ENCODE peak calls at places on chromosomes 12 and 14, in six cellular contexts. O is uterus, K is aorta, C is lower lobe of right lung, J is right atrium auricular region, N is ovary. E is an unnamed sample.

GRCh38 chr14:28901631-28902030 is 135.0 kb downstream of the FOXG1 start:
- DNase-seq in O (no peak), K (no peak), C (no peak), J (no peak), N (no peak), E (no peak)

GRCh38 chr12:6570264-6570887 is 2.3 kb upstream of the NOP2 start:
- DNase-seq in O (no peak), K (peak; percentile 81), C (peak; percentile 61), J (no peak), N (peak; percentile 47), E (peak; percentile 72)

GRCh38 chr14:104085032-104085888 is at the start of gene ASPG:
- DNase-seq in O (peak; percentile 61), K (peak; percentile 79), C (peak; percentile 56), J (no peak), N (peak; percentile 83), E (no peak)

GRCh38 chr14:64878775-64879634 is 702 bp downstream of the SPTB start:
- DNase-seq in O (no peak), K (peak; percentile 72), C (no peak), J (no peak), N (no peak), E (peak; percentile 1)

GRCh38 chr14:55697358-55697985 is 117.5 kb downstream of the KTN1 start:
- DNase-seq in O (no peak), K (no peak), C (no peak), J (no peak), N (no peak), E (no peak)

GRCh38 chr12:115898670-115899069 is 378.8 kb downstream of the MED13L start:
- DNase-seq in O (no peak), K (no peak), C (no peak), J (no peak), N (no peak), E (no peak)

GRCh38 chr12:14416658-14417057 is 51.2 kb downstream of the ATF7IP start:
- DNase-seq in O (no peak), K (no peak), C (no peak), J (no peak), N (no peak), E (peak; percentile 33)

GRCh38 chr14:94144765-94145164 is 15.4 kb upstream of the IFI27L2 start:
- DNase-seq in O (no peak), K (no peak), C (peak; percentile 57), J (peak; percentile 48), N (no peak), E (no peak)

GRCh38 chr12:25689996-25690501 is 137.0 kb upstream of the LMNTD1 start:
- DNase-seq in O (no peak), K (no peak), C (peak; percentile 50), J (no peak), N (no peak), E (no peak)

GRCh38 chr12:10405294-10405693 is 4.3 kb downstream of the KLRC4 start:
- DNase-seq in O (no peak), K (no peak), C (no peak), J (no peak), N (no peak), E (no peak)

GRCh38 chr12:6556857-6557256 is 1.0 kb upstream of the IFFO1 start:
- DNase-seq in O (no peak), K (no peak), C (no peak), J (no peak), N (no peak), E (no peak)

GRCh38 chr12:124567035-124567672 is at the start of gene NCOR2:
- DNase-seq in O (peak; percentile 58), K (no peak), C (no peak), J (no peak), N (peak; percentile 53), E (no peak)

GRCh38 chr14:49971156-49972141 is 78.6 kb downstream of the ARF6 start:
- DNase-seq in O (no peak), K (no peak), C (no peak), J (no peak), N (no peak), E (no peak)

GRCh38 chr12:27957366-27957765 is 15.2 kb downstream of the PTHLH start:
- DNase-seq in O (no peak), K (no peak), C (no peak), J (no peak), N (no peak), E (no peak)

GRCh38 chr12:71455028-71455737 is 15.6 kb downstream of the LGR5 start:
- DNase-seq in O (no peak), K (no peak), C (no peak), J (no peak), N (no peak), E (no peak)

GRCh38 chr12:108386704-108387360 is 47.7 kb upstream of the CMKLR1 start:
- DNase-seq in O (peak; percentile 66), K (no peak), C (no peak), J (no peak), N (no peak), E (no peak)

GRCh38 chr12:64452559-64453329 is 824 bp downstream of the TBK1 start:
- DNase-seq in O (no peak), K (no peak), C (no peak), J (no peak), N (no peak), E (peak; percentile 71)

GRCh38 chr14:64117671-64118402 is 176.3 kb downstream of the ESR2 start:
- DNase-seq in O (no peak), K (peak; percentile 92), C (no peak), J (peak; percentile 73), N (no peak), E (no peak)

GRCh38 chr14:99936738-99937474 is 128.3 kb upstream of the EVL start:
- DNase-seq in O (no peak), K (no peak), C (no peak), J (no peak), N (no peak), E (no peak)

GRCh38 chr12:78086553-78087362 is 256.1 kb downstream of the NAV3 start:
- DNase-seq in O (no peak), K (no peak), C (no peak), J (no peak), N (no peak), E (no peak)

GRCh38 chr12:122111070-122111750 is 32.7 kb downstream of the MLXIP start:
- DNase-seq in O (no peak), K (no peak), C (no peak), J (no peak), N (no peak), E (no peak)

GRCh38 chr12:32901553-32901952 is 5.0 kb upstream of the PKP2 start:
- DNase-seq in O (no peak), K (no peak), C (no peak), J (no peak), N (no peak), E (peak; percentile 68)

GRCh38 chr12:3101309-3102022 is 24.3 kb downstream of the TSPAN9 start:
- DNase-seq in O (peak; percentile 61), K (no peak), C (no peak), J (no peak), N (no peak), E (no peak)

GRCh38 chr14:32900602-32901001 is 38.1 kb upstream of the NPAS3 start:
- DNase-seq in O (no peak), K (no peak), C (no peak), J (no peak), N (no peak), E (no peak)
- H3K4me1 ChIP-seq in O (no peaks in the 10 kb centered on the region), K (no peaks in the 10 kb centered on the region), C (no peaks in the 10 kb centered on the region), J (peaks cover 5% of the 10 kb centered on the region), N (peaks cover 2% of the 10 kb centered on the region), E (no peaks in the 10 kb centered on the region)

DNA sequence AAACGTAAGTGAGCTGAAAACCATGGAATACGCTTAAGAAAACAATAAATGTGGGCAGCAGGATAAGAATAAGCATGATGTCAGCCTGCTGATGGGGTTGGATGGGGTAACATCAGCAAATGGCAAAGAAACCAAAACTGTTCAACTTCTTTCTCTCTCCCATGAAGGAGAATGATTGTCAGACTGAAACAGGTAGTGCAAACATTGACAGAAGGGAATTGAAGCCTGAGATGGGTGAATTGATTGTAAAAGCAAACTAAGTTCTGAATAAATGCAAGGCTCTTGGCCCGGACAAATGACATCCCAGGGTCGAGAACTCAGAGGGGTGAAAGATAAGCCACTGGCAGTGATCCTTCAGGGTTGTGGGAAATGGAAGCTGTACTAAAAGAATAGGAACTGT is 182.6 kb downstream of the ETV6 start:
- DNase-seq in O (no peak), K (no peak), C (no peak), J (no peak), N (no peak), E (no peak)
- H3K4me1 ChIP-seq in O (no peaks in the 10 kb centered on the region), K (peaks cover 15% of the 10 kb centered on the region), C (peaks cover 81% of the 10 kb centered on the region), J (peaks cover 71% of the 10 kb centered on the region), N (peaks cover 23% of the 10 kb centered on the region), E (peaks cover 34% of the 10 kb centered on the region)

GRCh38 chr12:65938807-65939206 is 114.5 kb downstream of the HMGA2 start:
- DNase-seq in O (no peak), K (no peak), C (no peak), J (no peak), N (no peak), E (no peak)

GRCh38 chr12:65941388-65941787 is 117.1 kb downstream of the HMGA2 start:
- DNase-seq in O (no peak), K (no peak), C (no peak), J (no peak), N (no peak), E (no peak)

GRCh38 chr12:65943388-65944137 is 119.3 kb downstream of the HMGA2 start:
- DNase-seq in O (no peak), K (no peak), C (no peak), J (no peak), N (no peak), E (no peak)

GRCh38 chr12:65937806-65938205 is 113.5 kb downstream of the HMGA2 start:
- DNase-seq in O (no peak), K (no peak), C (no peak), J (no peak), N (no peak), E (no peak)

GRCh38 chr12:65940744-65941143 is 116.5 kb downstream of the HMGA2 start:
- DNase-seq in O (no peak), K (no peak), C (no peak), J (no peak), N (no peak), E (no peak)
- H3K4me1 ChIP-seq in O (peaks cover 8% of the 10 kb centered on the region), K (no peaks in the 10 kb centered on the region), C (no peaks in the 10 kb centered on the region), J (no peaks in the 10 kb centered on the region), N (peaks cover 2% of the 10 kb centered on the region), E (peaks cover 41% of the 10 kb centered on the region)

GRCh38 chr14:60631842-60632241 is 17.4 kb downstream of the SIX1 start:
- DNase-seq in O (no peak), K (no peak), C (no peak), J (no peak), N (no peak), E (no peak)

GRCh38 chr14:60632257-60632656 is 17.0 kb downstream of the SIX1 start:
- DNase-seq in O (no peak), K (no peak), C (no peak), J (no peak), N (no peak), E (no peak)

GRCh38 chr14:60630129-60630528 is 19.1 kb downstream of the SIX1 start:
- DNase-seq in O (no peak), K (no peak), C (no peak), J (no peak), N (no peak), E (no peak)

GRCh38 chr14:60634153-60634552 is 15.1 kb downstream of the SIX1 start:
- DNase-seq in O (no peak), K (no peak), C (no peak), J (no peak), N (no peak), E (no peak)

DNA sequence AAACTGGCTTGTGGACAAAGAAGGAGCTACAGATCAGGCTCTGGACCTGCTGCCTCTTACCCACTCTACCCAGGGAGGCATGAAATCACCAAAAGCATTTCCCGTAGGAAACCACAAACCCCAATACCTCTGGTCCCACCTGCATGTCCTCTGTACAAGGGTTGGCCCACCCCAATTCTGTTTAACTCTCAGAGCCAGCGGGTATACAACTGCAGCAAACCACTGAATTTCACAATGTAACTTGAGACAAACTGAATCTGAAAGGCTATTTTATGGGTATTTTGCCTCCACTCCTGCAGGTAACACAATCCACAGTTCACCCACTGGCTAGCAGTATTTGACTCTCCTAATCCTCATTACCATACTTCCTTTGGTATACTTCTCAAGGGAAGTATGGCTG is 16.5 kb downstream of the SIX1 start:
- DNase-seq in O (no peak), K (no peak), C (no peak), J (no peak), N (no peak), E (no peak)
- H3K4me1 ChIP-seq in O (no peaks in the 10 kb centered on the region), K (no peaks in the 10 kb centered on the region), C (peaks cover 7% of the 10 kb centered on the region), J (peaks cover 6% of the 10 kb centered on the region), N (no peaks in the 10 kb centered on the region), E (no peaks in the 10 kb centered on the region)

E was measured in SJSA1.